ENCODE peak calls at places on chromosomes 13 and 19, in nine cellular contexts. One of them, this sample, is unnamed.

GRCh38 chr13:73938375-73939070 is 195.7 kb downstream of the KLF12 start:
- DNase-seq in stimulated activated CD8-positive, alpha-beta memory T cell treated with anti-CD3 and anti-CD28 coated beads, Interleukin-2, amount 100 ng/mL, for 48 hours: no peak
- DNase-seq in NCI-H460: no peak
- DNase-seq in amniotic epithelial cell: peak
- DNase-seq in iris pigment epithelial cell: peak
- DNase-seq in NCI-H1092: no peak
- DNase-seq in H54: peak
- DNase-seq in AG09309: peak
- DNase-seq in left lung: no peak
- DNase-seq in this sample: no peak

GRCh38 chr13:42007844-42008243 is 40.6 kb upstream of the DGKH start:
- DNase-seq in NCI-H460: no peak
- DNase-seq in amniotic epithelial cell: peak
- DNase-seq in iris pigment epithelial cell: peak
- DNase-seq in NCI-H1092: no peak
- DNase-seq in stimulated activated CD8-positive, alpha-beta memory T cell treated with anti-CD3 and anti-CD28 coated beads, Interleukin-2, amount 100 ng/mL, for 48 hours: no peak
- DNase-seq in AG09309: peak
- DNase-seq in H54: no peak
- DNase-seq in left lung: no peak
- DNase-seq in this sample: no peak

GRCh38 chr13:25709088-25709487 is 337.3 kb downstream of the ATP8A2 start:
- DNase-seq in left lung: no peak
- DNase-seq in H54: no peak
- DNase-seq in NCI-H1092: no peak
- DNase-seq in AG09309: no peak
- DNase-seq in stimulated activated CD8-positive, alpha-beta memory T cell treated with anti-CD3 and anti-CD28 coated beads, Interleukin-2, amount 100 ng/mL, for 48 hours: no peak
- DNase-seq in NCI-H460: peak
- DNase-seq in amniotic epithelial cell: no peak
- DNase-seq in iris pigment epithelial cell: no peak
- DNase-seq in this sample: no peak

GRCh38 chr13:98487016-98487415 is 89.9 kb downstream of the STK24 start:
- DNase-seq in amniotic epithelial cell: no peak
- DNase-seq in NCI-H460: no peak
- DNase-seq in H54: no peak
- DNase-seq in NCI-H1092: no peak
- DNase-seq in stimulated activated CD8-positive, alpha-beta memory T cell treated with anti-CD3 and anti-CD28 coated beads, Interleukin-2, amount 100 ng/mL, for 48 hours: no peak
- DNase-seq in iris pigment epithelial cell: no peak
- DNase-seq in AG09309: no peak
- DNase-seq in left lung: no peak
- DNase-seq in this sample: no peak

GRCh38 chr13:110399801-110400200 is 92.7 kb downstream of the COL4A2 start:
- DNase-seq in iris pigment epithelial cell: peak
- DNase-seq in NCI-H460: no peak
- DNase-seq in stimulated activated CD8-positive, alpha-beta memory T cell treated with anti-CD3 and anti-CD28 coated beads, Interleukin-2, amount 100 ng/mL, for 48 hours: no peak
- DNase-seq in H54: no peak
- DNase-seq in amniotic epithelial cell: no peak
- DNase-seq in left lung: no peak
- DNase-seq in AG09309: no peak
- DNase-seq in NCI-H1092: no peak
- DNase-seq in this sample: no peak

GRCh38 chr19:48290341-48290922 is 20.6 kb downstream of the ZNF114 start:
- DNase-seq in amniotic epithelial cell: peak
- DNase-seq in NCI-H1092: no peak
- DNase-seq in stimulated activated CD8-positive, alpha-beta memory T cell treated with anti-CD3 and anti-CD28 coated beads, Interleukin-2, amount 100 ng/mL, for 48 hours: no peak
- DNase-seq in H54: peak
- DNase-seq in AG09309: no peak
- DNase-seq in NCI-H460: peak
- DNase-seq in left lung: no peak
- DNase-seq in iris pigment epithelial cell: peak
- DNase-seq in this sample: no peak

GRCh38 chr19:51702754-51703654 is 9.9 kb downstream of the SPACA6 start:
- DNase-seq in AG09309: no peak
- DNase-seq in left lung: no peak
- DNase-seq in NCI-H1092: no peak
- DNase-seq in H54: no peak
- DNase-seq in iris pigment epithelial cell: no peak
- DNase-seq in amniotic epithelial cell: no peak
- DNase-seq in NCI-H460: no peak
- DNase-seq in stimulated activated CD8-positive, alpha-beta memory T cell treated with anti-CD3 and anti-CD28 coated beads, Interleukin-2, amount 100 ng/mL, for 48 hours: no peak
- DNase-seq in this sample: no peak

GRCh38 chr19:48991011-48991609 is 2.0 kb downstream of the GYS1 start:
- DNase-seq in stimulated activated CD8-positive, alpha-beta memory T cell treated with anti-CD3 and anti-CD28 coated beads, Interleukin-2, amount 100 ng/mL, for 48 hours: no peak
- DNase-seq in iris pigment epithelial cell: no peak
- DNase-seq in left lung: no peak
- DNase-seq in H54: no peak
- DNase-seq in AG09309: no peak
- DNase-seq in amniotic epithelial cell: no peak
- DNase-seq in NCI-H460: no peak
- DNase-seq in NCI-H1092: no peak
- DNase-seq in this sample: no peak

GRCh38 chr13:110394371-110394841 is 87.3 kb downstream of the COL4A2 start:
- DNase-seq in AG09309: no peak
- DNase-seq in stimulated activated CD8-positive, alpha-beta memory T cell treated with anti-CD3 and anti-CD28 coated beads, Interleukin-2, amount 100 ng/mL, for 48 hours: no peak
- DNase-seq in NCI-H460: no peak
- DNase-seq in iris pigment epithelial cell: peak
- DNase-seq in H54: no peak
- DNase-seq in left lung: no peak
- DNase-seq in amniotic epithelial cell: peak
- DNase-seq in NCI-H1092: no peak
- DNase-seq in this sample: no peak

GRCh38 chr13:106513025-106513424 is 22.4 kb downstream of the EFNB2 start:
- DNase-seq in stimulated activated CD8-positive, alpha-beta memory T cell treated with anti-CD3 and anti-CD28 coated beads, Interleukin-2, amount 100 ng/mL, for 48 hours: no peak
- DNase-seq in left lung: no peak
- DNase-seq in iris pigment epithelial cell: peak
- DNase-seq in H54: no peak
- DNase-seq in amniotic epithelial cell: peak
- DNase-seq in NCI-H1092: no peak
- DNase-seq in AG09309: no peak
- DNase-seq in NCI-H460: no peak
- DNase-seq in this sample: no peak

GRCh38 chr13:113021391-113021790 is 52.4 kb downstream of the MCF2L start:
- DNase-seq in H54: no peak
- DNase-seq in stimulated activated CD8-positive, alpha-beta memory T cell treated with anti-CD3 and anti-CD28 coated beads, Interleukin-2, amount 100 ng/mL, for 48 hours: no peak
- DNase-seq in left lung: peak
- DNase-seq in amniotic epithelial cell: no peak
- DNase-seq in iris pigment epithelial cell: no peak
- DNase-seq in NCI-H1092: no peak
- DNase-seq in AG09309: no peak
- DNase-seq in NCI-H460: no peak
- DNase-seq in this sample: no peak

GRCh38 chr19:17292301-17293074 is 10.7 kb downstream of the ABHD8 start:
- DNase-seq in AG09309: no peak
- DNase-seq in H54: peak
- DNase-seq in NCI-H460: peak
- DNase-seq in iris pigment epithelial cell: peak
- DNase-seq in stimulated activated CD8-positive, alpha-beta memory T cell treated with anti-CD3 and anti-CD28 coated beads, Interleukin-2, amount 100 ng/mL, for 48 hours: peak
- DNase-seq in amniotic epithelial cell: peak
- DNase-seq in NCI-H1092: no peak
- DNase-seq in left lung: peak
- DNase-seq in this sample: peak

GRCh38 chr13:92175330-92175729 is 776.9 kb downstream of the GPC5 start:
- DNase-seq in NCI-H1092: peak
- DNase-seq in stimulated activated CD8-positive, alpha-beta memory T cell treated with anti-CD3 and anti-CD28 coated beads, Interleukin-2, amount 100 ng/mL, for 48 hours: no peak
- DNase-seq in left lung: no peak
- DNase-seq in NCI-H460: peak
- DNase-seq in iris pigment epithelial cell: peak
- DNase-seq in amniotic epithelial cell: peak
- DNase-seq in AG09309: no peak
- DNase-seq in H54: peak
- DNase-seq in this sample: no peak

GRCh38 chr13:109699628-109700071 is 86.7 kb downstream of the IRS2 start:
- DNase-seq in left lung: no peak
- DNase-seq in stimulated activated CD8-positive, alpha-beta memory T cell treated with anti-CD3 and anti-CD28 coated beads, Interleukin-2, amount 100 ng/mL, for 48 hours: no peak
- DNase-seq in H54: no peak
- DNase-seq in AG09309: no peak
- DNase-seq in NCI-H460: no peak
- DNase-seq in iris pigment epithelial cell: no peak
- DNase-seq in amniotic epithelial cell: no peak
- DNase-seq in NCI-H1092: peak
- DNase-seq in this sample: peak

GRCh38 chr19:3176715-3177501 is 1.7 kb upstream of the S1PR4 start:
- DNase-seq in AG09309: peak
- DNase-seq in iris pigment epithelial cell: peak
- DNase-seq in amniotic epithelial cell: no peak
- DNase-seq in stimulated activated CD8-positive, alpha-beta memory T cell treated with anti-CD3 and anti-CD28 coated beads, Interleukin-2, amount 100 ng/mL, for 48 hours: peak
- DNase-seq in left lung: peak
- DNase-seq in NCI-H1092: no peak
- DNase-seq in H54: peak
- DNase-seq in NCI-H460: peak
- DNase-seq in this sample: peak

GRCh38 chr13:97043302-97043701 is 49.0 kb upstream of the OXGR1 start:
- DNase-seq in left lung: no peak
- DNase-seq in NCI-H460: no peak
- DNase-seq in AG09309: peak
- DNase-seq in stimulated activated CD8-positive, alpha-beta memory T cell treated with anti-CD3 and anti-CD28 coated beads, Interleukin-2, amount 100 ng/mL, for 48 hours: no peak
- DNase-seq in NCI-H1092: no peak
- DNase-seq in amniotic epithelial cell: peak
- DNase-seq in H54: no peak
- DNase-seq in iris pigment epithelial cell: peak
- DNase-seq in this sample: no peak

GRCh38 chr19:16456652-16457194 is 15.0 kb downstream of the EPS15L1 start:
- DNase-seq in stimulated activated CD8-positive, alpha-beta memory T cell treated with anti-CD3 and anti-CD28 coated beads, Interleukin-2, amount 100 ng/mL, for 48 hours: no peak
- DNase-seq in iris pigment epithelial cell: no peak
- DNase-seq in NCI-H1092: no peak
- DNase-seq in AG09309: no peak
- DNase-seq in amniotic epithelial cell: no peak
- DNase-seq in NCI-H460: no peak
- DNase-seq in H54: no peak
- DNase-seq in left lung: peak
- DNase-seq in this sample: no peak